ENCODE peak calls at places on chromosomes 6 and 20, in five cellular contexts. Y is endothelial cell, K is fibroblast of pulmonary artery, X is transverse colon, T is psoas muscle. U is an unnamed sample.

GRCh38 chr6:3396503-3397180 is 60.2 kb downstream of the SLC22A23 start:
- DNase-seq in Y (no peak), K (no peak), X (no peak), T (no peak), U (no peak)

GRCh38 chr6:36642913-36643817 is 35.3 kb upstream of the CDKN1A start:
- DNase-seq in Y (no peak), K (peak; percentile 89), X (peak; percentile 95), T (peak; percentile 89), U (peak; percentile 37)

GRCh38 chr6:107401573-107401972 is 57.8 kb downstream of the PDSS2 start:
- DNase-seq in Y (no peak), K (no peak), X (no peak), T (no peak), U (no peak)

GRCh38 chr20:25078662-25079061 is 3.3 kb downstream of the VSX1 start:
- DNase-seq in Y (no peak), K (no peak), X (no peak), T (no peak), U (no peak)

GRCh38 chr6:157323924-157324276 is 581 bp upstream of the TMEM242 start:
- DNase-seq in Y (peak; percentile 73), K (peak; percentile 87), X (peak; percentile 75), T (peak; percentile 90), U (peak; percentile 63)

GRCh38 chr20:57996936-57997629 is 231.4 kb downstream of the ANKRD60 start:
- DNase-seq in Y (no peak), K (peak; percentile 6), X (no peak), T (no peak), U (peak; percentile 60)

GRCh38 chr6:158452191-158452590 is 107.7 kb upstream of the TMEM181 start:
- DNase-seq in Y (no peak), K (no peak), X (no peak), T (no peak), U (no peak)

GRCh38 chr6:53827485-53827884 is 32.7 kb downstream of the LRRC1 start:
- DNase-seq in Y (no peak), K (no peak), X (peak; percentile 38), T (no peak), U (no peak)

GRCh38 chr6:84766796-84767590 is 2.6 kb upstream of the TBX18 start:
- DNase-seq in Y (no peak), K (peak; percentile 47), X (no peak), T (no peak), U (no peak)

GRCh38 chr20:48682529-48683385 is 145.0 kb downstream of the PREX1 start:
- DNase-seq in Y (peak; percentile 31), K (peak; percentile 98), X (peak; percentile 89), T (peak; percentile 82), U (peak; percentile 84)

GRCh38 chr20:11090751-11091150 is 417.0 kb upstream of the JAG1 start:
- DNase-seq in Y (no peak), K (no peak), X (no peak), T (no peak), U (no peak)

GRCh38 chr6:117414770-117415169 is 11.0 kb downstream of the ROS1 start:
- DNase-seq in Y (no peak), K (peak; percentile 4), X (no peak), T (no peak), U (no peak)

GRCh38 chr6:159163901-159164370 is 5.3 kb upstream of the FNDC1 start:
- DNase-seq in Y (no peak), K (peak; percentile 83), X (no peak), T (no peak), U (no peak)

GRCh38 chr6:17768388-17768787 is 61.7 kb upstream of the NUP153 start:
- DNase-seq in Y (no peak), K (peak; percentile 60), X (no peak), T (no peak), U (no peak)

GRCh38 chr20:53652090-53652858 is 58.6 kb upstream of the ZNF217 start:
- DNase-seq in Y (no peak), K (no peak), X (no peak), T (no peak), U (no peak)

GRCh38 chr20:10524643-10525042 is 89.5 kb downstream of the SLX4IP start:
- DNase-seq in Y (no peak), K (peak; percentile 50), X (no peak), T (no peak), U (no peak)

GRCh38 chr6:43972179-43972914 is 154.9 kb downstream of the MRPL14 start:
- DNase-seq in Y (no peak), K (peak; percentile 46), X (no peak), T (no peak), U (no peak)

GRCh38 chr6:156808287-156808686 is 31.1 kb downstream of the ARID1B start:
- DNase-seq in Y (no peak), K (peak; percentile 56), X (no peak), T (no peak), U (no peak)

GRCh38 chr6:169253745-169254238 is at the start of gene THBS2:
- DNase-seq in Y (peak; percentile 23), K (peak; percentile 96), X (peak; percentile 24), T (peak; percentile 64), U (no peak)

GRCh38 chr6:3457710-3458605 is 1.1 kb upstream of the SLC22A23 start:
- DNase-seq in Y (peak; percentile 40), K (no peak), X (peak; percentile 71), T (peak; percentile 70), U (no peak)

GRCh38 chr6:33123732-33124524 is 48.1 kb downstream of the HLA-DPB1 start:
- DNase-seq in Y (no peak), K (peak; percentile 37), X (no peak), T (no peak), U (peak; percentile 25)

GRCh38 chr6:46410330-46410953 is 80.8 kb downstream of the RCAN2 start:
- DNase-seq in Y (peak; percentile 12), K (peak; percentile 68), X (no peak), T (no peak), U (peak; percentile 34)

GRCh38 chr6:8219352-8219943 is 117.1 kb upstream of the EEF1E1 start:
- DNase-seq in Y (peak; percentile 47), K (peak; percentile 77), X (peak; percentile 33), T (no peak), U (peak; percentile 46)

GRCh38 chr6:128572286-128572685 is 51.9 kb upstream of the PTPRK start:
- DNase-seq in Y (no peak), K (no peak), X (no peak), T (no peak), U (no peak)

GRCh38 chr6:133555726-133556125 is 314.6 kb downstream of the EYA4 start:
- DNase-seq in Y (no peak), K (no peak), X (no peak), T (no peak), U (no peak)

GRCh38 chr6:2966347-2966746 is 5.0 kb downstream of the SERPINB6 start:
- DNase-seq in Y (no peak), K (no peak), X (no peak), T (no peak), U (no peak)

GRCh38 chr6:24228681-24229255 is 102.8 kb downstream of the NRSN1 start:
- DNase-seq in Y (no peak), K (peak; percentile 63), X (no peak), T (no peak), U (no peak)

GRCh38 chr6:153108320-153108719 is 22.8 kb downstream of the RGS17 start:
- DNase-seq in Y (no peak), K (peak; percentile 60), X (no peak), T (no peak), U (no peak)
- TF ChIP-seq CTCF in Y (no peak), K (peak; percentile 44), X (no peak), T (no peak), U (no peak)

GRCh38 chr20:19211661-19212523 is 550 bp upstream of the SLC24A3 start:
- DNase-seq in Y (peak; percentile 52), K (no peak), X (peak; percentile 19), T (peak; percentile 70), U (no peak)

GRCh38 chr20:19210426-19211155 is 1.9 kb upstream of the SLC24A3 start:
- DNase-seq in Y (no peak), K (no peak), X (no peak), T (no peak), U (no peak)

GRCh38 chr20:19213946-19214490 is 1.6 kb downstream of the SLC24A3 start:
- DNase-seq in Y (no peak), K (no peak), X (no peak), T (no peak), U (no peak)

GRCh38 chr20:19211252-19211651 is 1.2 kb upstream of the SLC24A3 start:
- DNase-seq in Y (no peak), K (no peak), X (no peak), T (no peak), U (no peak)

DNA sequence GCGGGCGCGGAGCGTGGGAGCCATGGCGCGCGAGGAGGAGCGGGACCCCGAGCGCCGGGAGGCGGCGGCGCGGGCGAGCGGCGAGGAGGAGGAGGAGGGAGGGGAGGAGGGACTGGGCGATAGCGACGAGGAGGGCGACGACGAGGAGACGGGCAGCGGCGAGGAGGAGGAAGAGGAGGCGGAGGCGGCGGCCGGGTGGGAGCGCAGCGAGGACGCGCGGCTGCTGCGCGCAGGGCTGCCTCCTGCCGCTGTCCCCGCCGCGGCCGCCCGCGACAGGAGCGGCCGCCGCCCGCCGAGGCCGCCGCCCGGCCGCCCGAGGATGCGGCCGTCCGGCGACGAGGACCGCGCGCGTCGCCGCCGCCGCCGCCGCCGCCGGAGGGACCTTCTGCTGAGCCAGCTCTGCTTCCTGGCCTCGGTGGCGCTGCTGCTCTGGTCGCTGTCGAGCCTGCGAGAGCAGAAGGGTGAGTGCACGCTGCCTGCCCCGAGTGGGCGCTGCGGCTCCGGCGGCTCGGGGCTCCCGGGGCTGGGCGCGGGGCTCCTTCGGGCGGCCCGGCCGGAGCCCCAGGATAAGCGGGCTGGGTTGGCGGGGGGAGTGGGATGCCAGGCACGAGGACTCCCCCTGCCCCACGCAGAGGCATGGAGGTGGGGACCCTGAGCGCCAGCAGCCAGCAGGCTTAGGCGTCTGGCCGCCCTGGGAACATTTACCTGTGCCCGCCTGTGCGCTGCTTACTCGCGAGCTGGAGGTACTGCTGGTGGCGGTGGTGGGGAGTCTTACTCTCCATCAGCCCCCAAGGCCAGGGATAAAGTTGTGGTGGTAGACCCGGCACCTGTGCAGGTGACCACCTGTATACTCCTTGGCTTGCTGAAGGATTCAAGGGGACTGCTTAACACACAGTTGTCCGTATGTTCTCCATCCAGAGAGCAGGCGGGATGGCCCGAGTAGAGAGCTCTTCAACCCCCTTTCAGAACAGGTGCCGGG is at the start of gene SLC24A3:
- DNase-seq in Y (peak; percentile 74), K (peak; percentile 8), X (peak; percentile 71), T (peak; percentile 88), U (peak; percentile 47)
- TF ChIP-seq CTCF in Y (peak; percentile 14), K (no peak), X (peak; percentile 54), T (peak; percentile 64), U (no peak)

GRCh38 chr6:110518281-110518623 is 41.8 kb upstream of the SLC22A16 start:
- DNase-seq in Y (no peak), K (peak; percentile 59), X (no peak), T (no peak), U (no peak)
- TF ChIP-seq CTCF in Y (peak; percentile 57), K (peak; percentile 63), X (peak; percentile 32), T (no peak), U (peak; percentile 17)

DNA sequence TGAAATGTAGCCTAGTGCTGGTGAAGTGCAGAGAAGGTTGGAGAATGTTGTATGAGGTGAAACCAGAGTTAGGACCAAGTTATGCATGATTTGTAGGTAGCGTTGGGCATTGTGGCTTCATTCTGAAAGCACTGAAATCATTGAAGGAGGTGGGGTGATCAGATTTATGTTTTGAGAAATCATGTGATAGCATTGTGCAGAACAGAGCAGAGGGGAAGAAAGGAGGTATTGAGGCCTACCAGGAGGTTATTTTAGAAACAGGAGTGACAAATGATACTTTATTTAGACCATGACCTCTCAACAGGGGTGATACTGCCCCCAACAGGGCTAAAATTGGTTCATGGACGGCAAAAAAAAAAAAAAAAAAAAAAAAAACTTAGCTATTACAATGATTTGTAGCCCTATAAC is 15.6 kb upstream of the HMGN3 start:
- DNase-seq in Y (no peak), K (no peak), X (no peak), T (no peak), U (no peak)
- TF ChIP-seq CTCF in Y (peak; percentile 30), K (no peak), X (no peak), T (no peak), U (no peak)